ENCODE peak calls at places on chromosome 9, in four cellular contexts. One of them, this sample, is unnamed.

GRCh38 chr9:75039006-75039405 is 10.9 kb upstream of the CARNMT1 start:
- DNase-seq in HepG2: no peak
- DNase-seq in H1: no peak
- DNase-seq in K562: no peak
- DNase-seq in this sample: no peak

GRCh38 chr9:87601175-87601574 is 103.5 kb downstream of the DAPK1 start:
- DNase-seq in HepG2: peak; percentile 14
- DNase-seq in K562: no peak
- DNase-seq in H1: peak; percentile 5
- DNase-seq in this sample: no peak

GRCh38 chr9:120571443-120572257 is 8.3 kb downstream of the CDK5RAP2 start:
- DNase-seq in H1: no peak
- DNase-seq in HepG2: peak; percentile 99
- DNase-seq in K562: no peak
- DNase-seq in this sample: no peak

GRCh38 chr9:109950710-109951443 is 170.9 kb downstream of the PALM2AKAP2 start:
- DNase-seq in K562: no peak
- DNase-seq in H1: no peak
- DNase-seq in HepG2: peak; percentile 5
- DNase-seq in this sample: no peak

GRCh38 chr9:4674783-4675182 is 4.6 kb upstream of the CDC37L1 start:
- DNase-seq in HepG2: peak; percentile 34
- DNase-seq in H1: no peak
- DNase-seq in K562: no peak
- DNase-seq in this sample: no peak

GRCh38 chr9:14880951-14881465 is 29.2 kb downstream of the FREM1 start:
- DNase-seq in HepG2: no peak
- DNase-seq in K562: no peak
- DNase-seq in H1: no peak
- DNase-seq in this sample: no peak

GRCh38 chr9:77488439-77489126 is 159.5 kb downstream of the GNA14 start:
- DNase-seq in HepG2: no peak
- DNase-seq in H1: no peak
- DNase-seq in K562: no peak
- DNase-seq in this sample: peak; percentile 18

GRCh38 chr9:98158071-98158791 is 34.2 kb downstream of the CORO2A start:
- DNase-seq in HepG2: peak; percentile 88
- DNase-seq in H1: no peak
- DNase-seq in K562: no peak
- DNase-seq in this sample: no peak

GRCh38 chr9:98706651-98707103 is 2.1 kb downstream of the GABBR2 start:
- DNase-seq in K562: no peak
- DNase-seq in H1: no peak
- DNase-seq in HepG2: no peak
- DNase-seq in this sample: peak; percentile 42

GRCh38 chr9:116154976-116155699 is 1.5 kb downstream of the PAPPA start:
- DNase-seq in K562: no peak
- DNase-seq in HepG2: no peak
- DNase-seq in H1: no peak
- DNase-seq in this sample: peak; percentile 48

GRCh38 chr9:14515564-14516198 is 177.6 kb downstream of the ZDHHC21 start:
- DNase-seq in H1: peak; percentile 65
- DNase-seq in K562: no peak
- DNase-seq in HepG2: no peak
- DNase-seq in this sample: no peak

GRCh38 chr9:101465330-101465915 is 29.8 kb upstream of the ALDOB start:
- DNase-seq in H1: peak; percentile 19
- DNase-seq in HepG2: peak; percentile 69
- DNase-seq in K562: peak; percentile 15
- DNase-seq in this sample: peak; percentile 23

GRCh38 chr9:113309204-113309813 is 6.1 kb upstream of the RNF183 start:
- DNase-seq in K562: peak; percentile 32
- DNase-seq in H1: no peak
- DNase-seq in HepG2: peak; percentile 53
- DNase-seq in this sample: peak; percentile 55

GRCh38 chr9:14661421-14662059 is 31.7 kb downstream of the ZDHHC21 start:
- DNase-seq in H1: no peak
- DNase-seq in K562: peak; percentile 4
- DNase-seq in HepG2: peak; percentile 27
- DNase-seq in this sample: peak; percentile 73

GRCh38 chr9:122176916-122177315 is 17.2 kb downstream of the MORN5 start:
- DNase-seq in H1: no peak
- DNase-seq in K562: no peak
- DNase-seq in HepG2: no peak
- DNase-seq in this sample: no peak

GRCh38 chr9:110179734-110180133 is 28.2 kb downstream of the C9orf152 start:
- DNase-seq in K562: no peak
- DNase-seq in H1: no peak
- DNase-seq in HepG2: no peak
- DNase-seq in this sample: no peak

GRCh38 chr9:109329274-109330258 is 8.7 kb upstream of the EPB41L4B start:
- DNase-seq in HepG2: peak; percentile 27
- DNase-seq in H1: no peak
- DNase-seq in K562: no peak
- DNase-seq in this sample: no peak

GRCh38 chr9:14058078-14058688 is 255.8 kb downstream of the NFIB start:
- DNase-seq in K562: no peak
- DNase-seq in HepG2: no peak
- DNase-seq in H1: no peak
- DNase-seq in this sample: no peak

GRCh38 chr9:114898741-114899140 is 31.6 kb downstream of the TNFSF8 start:
- DNase-seq in HepG2: no peak
- DNase-seq in K562: no peak
- DNase-seq in H1: no peak
- DNase-seq in this sample: peak; percentile 81

GRCh38 chr9:76316069-76316468 is 78.2 kb downstream of the RFK start:
- DNase-seq in K562: no peak
- DNase-seq in HepG2: no peak
- DNase-seq in H1: peak; percentile 9
- DNase-seq in this sample: no peak

GRCh38 chr9:121207371-121207940 is 5.8 kb upstream of the RAB14 start:
- DNase-seq in H1: no peak
- DNase-seq in HepG2: no peak
- DNase-seq in K562: no peak
- DNase-seq in this sample: no peak

GRCh38 chr9:121322037-121322736 is 47.9 kb downstream of the STOM start:
- DNase-seq in H1: no peak
- DNase-seq in HepG2: peak; percentile 99
- DNase-seq in K562: no peak
- DNase-seq in this sample: peak; percentile 88

DNA sequence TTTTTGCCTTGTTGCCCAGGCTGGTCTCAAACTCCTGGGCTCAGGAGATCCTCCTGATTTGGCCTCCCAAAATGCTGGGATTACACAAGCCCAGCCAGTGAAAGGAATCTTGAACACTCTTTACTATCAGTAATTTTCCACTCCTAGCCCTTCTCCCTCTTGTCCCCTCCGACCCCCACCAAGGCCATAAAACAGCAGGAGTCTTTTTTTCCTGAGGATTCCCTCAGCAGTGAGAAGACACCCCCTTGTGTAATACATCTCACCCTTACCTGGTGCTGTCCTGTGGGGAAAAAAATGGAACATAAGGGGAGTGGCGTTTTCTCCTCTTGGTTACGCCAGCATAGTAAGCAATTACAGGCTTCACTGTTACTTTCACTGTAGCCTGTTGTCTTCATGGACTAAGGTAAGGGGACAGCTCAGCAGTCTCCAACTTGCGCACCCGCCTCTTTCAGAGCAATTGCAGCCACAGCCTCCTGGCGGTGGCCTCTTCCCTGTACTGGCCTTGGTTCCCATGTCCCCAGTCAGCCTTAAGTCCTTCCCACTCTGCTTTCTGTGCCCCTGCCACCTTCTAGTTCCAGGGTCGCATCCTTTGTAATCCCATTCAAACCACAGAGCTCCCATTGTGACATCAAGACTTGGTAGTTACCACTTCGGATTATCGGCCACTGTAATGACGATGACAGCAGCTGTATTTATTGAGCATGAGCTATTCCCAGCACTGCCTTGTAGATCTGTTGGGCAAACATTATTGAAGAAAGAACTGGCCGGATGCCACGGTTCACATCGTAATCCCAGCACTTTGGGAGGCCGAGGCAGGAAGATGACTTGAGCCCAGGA is 10.0 kb downstream of the NAIF1 start:
- DNase-seq in H1: no peak
- DNase-seq in K562: no peak
- DNase-seq in HepG2: peak; percentile 74
- DNase-seq in this sample: no peak
- TF ChIP-seq JUN in H1: no peak
- TF ChIP-seq JUN in K562: no peak
- TF ChIP-seq JUN in HepG2: no peak
- TF ChIP-seq JUN in this sample: no peak

DNA sequence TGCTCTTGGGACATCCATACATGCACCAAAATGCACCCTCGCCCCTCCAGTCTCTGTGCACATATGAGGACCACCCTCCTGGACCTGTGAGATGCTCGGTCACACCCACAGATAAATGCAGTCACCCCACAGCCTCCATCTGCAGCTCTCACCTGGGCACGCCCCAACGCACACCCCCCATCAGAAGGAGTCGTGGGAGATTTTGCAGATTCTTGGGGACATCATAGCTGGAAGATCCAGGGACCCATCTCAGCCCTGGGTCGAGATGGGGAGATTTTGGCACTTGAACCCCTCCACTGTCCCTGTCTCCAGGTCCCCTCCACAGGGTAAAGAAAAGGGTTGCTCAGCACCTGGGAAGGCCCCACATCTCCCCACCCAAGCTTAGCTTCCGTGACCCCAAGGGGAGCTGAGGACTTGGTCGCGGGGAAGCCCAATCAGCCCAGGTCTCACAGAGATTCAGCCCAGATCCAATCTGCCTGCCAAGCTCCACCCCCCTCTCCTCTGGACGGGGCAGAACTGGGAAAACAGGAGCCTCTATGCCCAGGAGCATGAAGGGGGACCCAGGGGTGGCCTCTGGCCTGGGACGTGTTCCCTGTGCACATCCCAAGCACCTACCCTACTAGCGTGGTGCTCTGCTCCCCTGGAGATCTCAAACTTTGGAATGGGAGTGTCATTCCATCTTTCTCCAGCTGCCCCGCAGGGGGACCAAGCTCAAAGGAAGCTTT is 89.2 kb upstream of the LMX1B start:
- DNase-seq in H1: no peak
- DNase-seq in K562: no peak
- DNase-seq in HepG2: no peak
- DNase-seq in this sample: no peak
- H2AFZ ChIP-seq in H1: no peak overlapping the region
- H2AFZ ChIP-seq in K562: no peak overlapping the region
- H2AFZ ChIP-seq in HepG2: no peak overlapping the region
- H2AFZ ChIP-seq in this sample: no peak overlapping the region

GRCh38 chr9:35110327-35110758 is 5.3 kb downstream of the ATOSB start:
- DNase-seq in H1: no peak
- DNase-seq in K562: no peak
- DNase-seq in HepG2: no peak
- DNase-seq in this sample: peak; percentile 62
- TF ChIP-seq JUN in H1: no peak
- TF ChIP-seq JUN in K562: no peak
- TF ChIP-seq JUN in HepG2: no peak
- TF ChIP-seq JUN in this sample: no peak

DNA sequence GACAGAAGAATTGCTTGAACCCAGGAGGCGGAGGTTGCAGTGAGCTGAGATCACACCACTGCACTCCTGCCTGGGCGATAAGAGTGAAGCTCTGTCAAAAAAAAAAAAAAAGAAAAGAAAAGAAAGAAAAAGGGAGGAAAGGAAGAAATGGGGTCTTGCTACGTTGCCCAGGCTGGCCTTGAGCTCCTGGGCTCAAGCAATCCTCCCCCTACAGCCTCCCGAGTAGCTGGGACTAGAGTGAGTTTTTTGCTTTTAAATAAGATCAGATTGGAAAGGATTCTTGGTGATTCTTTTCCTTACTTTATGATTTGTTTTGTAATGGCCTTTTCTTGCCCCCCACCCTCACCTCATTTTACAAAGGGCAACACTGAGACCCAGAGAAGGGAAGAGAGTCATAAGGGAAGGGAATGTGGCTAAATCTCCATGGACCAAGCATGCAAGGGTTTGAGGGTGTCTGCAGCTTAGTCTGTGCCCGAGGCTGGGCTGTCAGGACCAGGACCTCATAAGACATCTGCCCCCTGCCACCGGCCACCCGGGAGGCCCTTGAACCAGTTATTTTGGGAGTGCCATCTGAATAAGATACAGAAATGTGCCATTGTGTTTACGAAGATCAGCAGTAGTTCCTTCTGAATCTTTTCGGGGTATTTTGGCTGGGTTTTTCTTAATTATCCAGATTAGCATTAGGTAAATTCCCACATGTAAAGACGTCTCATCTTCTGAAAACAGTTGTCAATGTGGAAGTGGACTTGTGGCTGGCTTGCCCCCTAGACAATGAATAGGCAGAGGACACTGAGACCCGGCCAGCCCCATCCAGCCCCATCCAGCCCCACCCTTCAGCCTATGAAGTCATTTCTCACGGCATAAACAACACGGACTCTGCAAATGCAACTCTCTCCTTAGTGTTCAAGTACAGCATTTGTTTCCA is 44.5 kb upstream of the GRHPR start:
- DNase-seq in HepG2: no peak
- DNase-seq in H1: no peak
- DNase-seq in K562: no peak
- DNase-seq in this sample: no peak
- H2AFZ ChIP-seq in HepG2: no peak overlapping the region
- H2AFZ ChIP-seq in H1: no peak overlapping the region
- H2AFZ ChIP-seq in K562: peak overlapping the region; percentile 27
- H2AFZ ChIP-seq in this sample: no peak overlapping the region

GRCh38 chr9:135073741-135074305 is 13.6 kb upstream of the OLFM1 start:
- DNase-seq in H1: no peak
- DNase-seq in K562: no peak
- DNase-seq in HepG2: no peak
- DNase-seq in this sample: no peak

GRCh38 chr9:135076143-135076875 is 11.2 kb upstream of the OLFM1 start:
- DNase-seq in K562: no peak
- DNase-seq in HepG2: no peak
- DNase-seq in H1: no peak
- DNase-seq in this sample: no peak

GRCh38 chr9:135073081-135073740 is 14.3 kb upstream of the OLFM1 start:
- DNase-seq in K562: no peak
- DNase-seq in H1: no peak
- DNase-seq in HepG2: no peak
- DNase-seq in this sample: no peak

GRCh38 chr9:135075234-135076142 is 12.0 kb upstream of the OLFM1 start:
- DNase-seq in HepG2: no peak
- DNase-seq in K562: no peak
- DNase-seq in H1: no peak
- DNase-seq in this sample: no peak

GRCh38 chr9:135074354-135075233 is 12.9 kb upstream of the OLFM1 start:
- DNase-seq in K562: no peak
- DNase-seq in HepG2: no peak
- DNase-seq in H1: no peak
- DNase-seq in this sample: no peak
- TF ChIP-seq JUN in K562: no peak
- TF ChIP-seq JUN in HepG2: no peak
- TF ChIP-seq JUN in H1: no peak
- TF ChIP-seq JUN in this sample: no peak

This sample was measured in endothelial cell of umbilical vein.